ENCODE peak calls at places on chromosomes 16 and 17, in seven cellular contexts. L is A549; H is thoracic aorta; T is RWPE2; J is CD8-positive, alpha-beta T cell; D is endodermal cell; U is cardiac muscle cell. W is an unnamed sample.

GRCh38 chr16:55588799-55589198 is 22.3 kb downstream of the CAPNS2 start:
- DNase-seq in T (no peak), D (no peak), J (no peak), U (peak; percentile 13), H (no peak), L (no peak), W (no peak)

GRCh38 chr17:17613708-17614114 is 22.2 kb upstream of the PEMT start:
- DNase-seq in U (peak; percentile 81), J (peak; percentile 49), L (peak; percentile 77), T (no peak), H (no peak), D (peak; percentile 95), W (peak; percentile 56)

GRCh38 chr17:16285646-16286008 is 67.6 kb downstream of the CENPV start:
- DNase-seq in H (no peak), J (no peak), U (no peak), L (no peak), D (no peak), T (no peak), W (no peak)

GRCh38 chr17:75289832-75290337 is 652 bp upstream of the SLC25A19 start:
- DNase-seq in D (no peak), U (peak; percentile 68), J (peak; percentile 69), T (no peak), L (no peak), H (no peak), W (peak; percentile 74)

GRCh38 chr16:508884-509736 is 18.4 kb upstream of the CAPN15 start:
- DNase-seq in L (no peak), T (no peak), H (no peak), J (no peak), D (no peak), U (no peak), W (no peak)

GRCh38 chr16:81094771-81095251 is 1.4 kb downstream of the GCSH start:
- DNase-seq in T (no peak), J (no peak), L (no peak), U (peak; percentile 47), H (no peak), D (no peak), W (no peak)

GRCh38 chr17:82281502-82282238 is 8.2 kb upstream of the CSNK1D start:
- DNase-seq in J (no peak), H (no peak), L (no peak), D (no peak), T (peak; percentile 93), U (no peak), W (no peak)

GRCh38 chr16:20854963-20855362 is 45.2 kb downstream of the DCUN1D3 start:
- DNase-seq in L (no peak), H (no peak), D (no peak), T (no peak), J (no peak), U (no peak), W (no peak)

GRCh38 chr17:67842648-67843047 is 17.3 kb downstream of the BPTF start:
- DNase-seq in J (no peak), H (no peak), U (no peak), T (no peak), D (no peak), L (no peak), W (no peak)

GRCh38 chr17:19270951-19271611 is 33.9 kb downstream of the EPN2 start:
- DNase-seq in D (no peak), T (no peak), H (no peak), J (no peak), U (no peak), L (no peak), W (no peak)

GRCh38 chr16:75011634-75012307 is 12.9 kb downstream of the ZNRF1 start:
- DNase-seq in T (no peak), J (no peak), U (peak; percentile 86), H (peak; percentile 33), L (no peak), D (no peak), W (no peak)

GRCh38 chr17:49634487-49634865 is 43.4 kb downstream of the SPOP start:
- DNase-seq in D (no peak), L (no peak), H (no peak), T (no peak), U (no peak), J (no peak), W (no peak)

GRCh38 chr16:29825145-29826044 is 5.1 kb downstream of the MVP start:
- DNase-seq in D (peak; percentile 65), J (no peak), T (no peak), U (peak; percentile 79), L (peak; percentile 78), H (no peak), W (no peak)

GRCh38 chr17:54813896-54814295 is 86.8 kb upstream of the TOM1L1 start:
- DNase-seq in J (no peak), L (no peak), H (no peak), T (no peak), D (no peak), U (no peak), W (no peak)

DNA sequence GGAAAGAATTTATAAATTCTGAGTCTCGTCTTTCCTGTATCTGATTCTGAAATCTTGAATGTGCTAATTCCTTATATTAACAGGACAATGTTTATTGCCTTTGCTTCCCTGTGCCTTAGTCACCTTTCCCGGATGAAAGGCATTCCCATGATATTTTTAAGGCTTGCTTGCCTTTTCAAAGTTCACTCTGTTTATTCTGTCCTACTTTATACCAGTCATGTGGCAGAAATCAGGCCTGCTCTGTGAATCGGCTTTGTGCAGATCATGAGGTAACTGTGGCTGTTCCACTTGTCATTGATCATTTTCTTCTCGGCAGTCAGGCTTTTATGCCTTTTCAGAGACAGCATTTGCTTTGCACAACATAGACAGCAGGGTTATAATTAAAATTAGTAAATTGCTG is 28.8 kb upstream of the ABCC11 start:
- DNase-seq in H (no peak), L (no peak), T (no peak), U (no peak), D (no peak), J (no peak), W (no peak)
- H3K9me3 ChIP-seq in H (no peaks in the 10 kb centered on the region), L (no peaks in the 10 kb centered on the region), T (peaks cover 2% of the 10 kb centered on the region), U (no peaks in the 10 kb centered on the region), D (no peaks in the 10 kb centered on the region), J (no peaks in the 10 kb centered on the region), W (no peaks in the 10 kb centered on the region)

DNA sequence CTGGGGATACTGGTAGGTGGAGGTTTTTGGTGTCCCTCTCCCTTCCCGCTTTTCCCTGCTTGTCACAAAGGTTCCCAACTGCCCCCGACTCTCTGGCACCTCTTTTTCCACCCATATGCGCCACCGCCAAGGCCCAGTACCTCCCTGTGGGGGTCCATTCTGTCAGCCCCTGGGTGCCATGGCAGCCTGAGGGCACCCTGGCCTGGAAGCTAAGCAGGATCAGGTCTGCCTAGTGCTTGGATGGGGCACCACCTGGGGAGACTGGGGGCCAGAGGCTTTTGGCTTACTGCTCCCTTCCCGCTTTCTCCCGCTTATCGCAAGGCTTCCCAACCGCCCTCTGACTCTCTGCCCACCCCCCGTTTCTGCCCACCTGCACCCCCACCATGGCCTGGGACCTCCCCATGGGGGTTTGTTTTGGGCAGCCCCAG is 2286.4 kb downstream of the TP53TG3F start:
- DNase-seq in J (no peak), H (no peak), T (no peak), D (no peak), U (no peak), L (no peak), W (no peak)
- H3K9me3 ChIP-seq in J (peaks cover 3% of the 10 kb centered on the region), H (no peaks in the 10 kb centered on the region), T (peaks cover 8% of the 10 kb centered on the region), D (peaks cover 33% of the 10 kb centered on the region), U (no peaks in the 10 kb centered on the region), L (no peaks in the 10 kb centered on the region), W (peaks cover 7% of the 10 kb centered on the region)

GRCh38 chr17:57020208-57020607 is 42.3 kb downstream of the SCPEP1 start:
- DNase-seq in U (no peak), T (no peak), D (no peak), J (no peak), H (no peak), L (no peak), W (no peak)

GRCh38 chr17:57027852-57028251 is 49.9 kb downstream of the SCPEP1 start:
- DNase-seq in T (no peak), U (no peak), D (no peak), H (no peak), L (no peak), J (no peak), W (no peak)

GRCh38 chr17:57021226-57021940 is 43.5 kb downstream of the SCPEP1 start:
- DNase-seq in U (no peak), T (no peak), H (peak; percentile 40), L (peak; percentile 30), D (no peak), J (no peak), W (peak; percentile 53)

DNA sequence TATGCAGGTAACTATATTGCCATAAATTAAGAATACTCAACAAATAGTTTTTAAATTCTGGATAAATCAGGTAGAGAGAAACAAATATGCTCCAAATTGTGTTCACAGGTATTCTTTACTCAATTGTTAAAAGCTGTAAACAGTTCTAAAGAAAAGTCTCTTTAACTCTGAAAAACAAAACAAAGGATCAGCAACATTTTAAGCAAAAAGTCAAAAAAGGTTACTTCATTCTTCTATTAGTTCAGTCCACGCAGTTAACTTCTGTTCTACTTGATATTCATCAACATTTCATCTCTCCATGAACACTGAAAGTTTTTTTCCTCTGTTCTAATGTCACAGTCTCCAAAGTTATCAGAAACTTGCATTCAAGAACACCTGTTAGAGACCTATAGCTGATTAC is 47.9 kb downstream of the SCPEP1 start:
- DNase-seq in H (no peak), D (no peak), T (no peak), L (no peak), U (no peak), J (no peak), W (no peak)
- H3K9me3 ChIP-seq in H (no peaks in the 10 kb centered on the region), D (peaks cover 72% of the 10 kb centered on the region), T (no peaks in the 10 kb centered on the region), L (peaks cover 11% of the 10 kb centered on the region), U (no peaks in the 10 kb centered on the region), J (no peaks in the 10 kb centered on the region), W (no peaks in the 10 kb centered on the region)

GRCh38 chr16:3388325-3388724 is 12.5 kb downstream of the ZSCAN32 start:
- DNase-seq in T (no peak), D (no peak), J (no peak), L (no peak), U (no peak), H (no peak), W (no peak)
- H3K9me3 ChIP-seq in T (peaks cover 19% of the 10 kb centered on the region), D (peaks cover 45% of the 10 kb centered on the region), J (peaks cover 40% of the 10 kb centered on the region), L (peaks cover 83% of the 10 kb centered on the region), U (no peaks in the 10 kb centered on the region), H (peaks cover 80% of the 10 kb centered on the region), W (peaks cover 68% of the 10 kb centered on the region)

DNA sequence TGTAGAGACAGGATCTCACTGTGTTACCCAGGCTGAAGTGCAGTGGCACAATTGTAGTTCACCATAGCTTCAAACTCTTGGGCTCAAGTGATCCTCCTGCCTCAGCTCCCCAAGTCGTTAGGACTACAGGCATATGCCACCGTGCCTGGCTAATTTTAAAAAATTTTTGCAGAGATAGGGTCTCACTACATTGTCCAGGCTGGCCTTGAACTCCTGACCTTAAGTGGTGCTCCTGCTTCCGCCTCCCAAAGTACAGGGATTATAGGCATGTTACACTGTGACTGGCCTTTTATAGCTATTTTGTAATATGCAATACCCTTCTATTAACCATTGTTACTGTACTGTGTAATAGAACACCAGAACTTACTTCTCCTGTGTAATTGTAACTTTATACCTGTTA is 139.3 kb upstream of the ZNF267 start:
- DNase-seq in D (no peak), T (no peak), J (no peak), H (no peak), U (no peak), L (no peak), W (no peak)
- H3K9me3 ChIP-seq in D (peaks cover 56% of the 10 kb centered on the region), T (no peaks in the 10 kb centered on the region), J (peaks cover 15% of the 10 kb centered on the region), H (peaks cover 41% of the 10 kb centered on the region), U (no peaks in the 10 kb centered on the region), L (peaks cover 56% of the 10 kb centered on the region), W (peaks cover 2% of the 10 kb centered on the region)

GRCh38 chr16:59758848-59759247 is 1024.7 kb upstream of the GOT2 start:
- DNase-seq in T (no peak), J (no peak), U (no peak), L (no peak), D (no peak), H (no peak), W (no peak)
- H3K9me3 ChIP-seq in T (no peaks in the 10 kb centered on the region), J (no peaks in the 10 kb centered on the region), U (no peaks in the 10 kb centered on the region), L (peaks cover 2% of the 10 kb centered on the region), D (no peaks in the 10 kb centered on the region), H (no peaks in the 10 kb centered on the region), W (no peaks in the 10 kb centered on the region)

GRCh38 chr16:35750157-35750689 is 2290.8 kb downstream of the TP53TG3F start:
- DNase-seq in L (no peak), H (no peak), U (no peak), J (no peak), T (no peak), D (no peak), W (no peak)
- H3K9me3 ChIP-seq in L (no peaks in the 10 kb centered on the region), H (no peaks in the 10 kb centered on the region), U (no peaks in the 10 kb centered on the region), J (no peaks in the 10 kb centered on the region), T (peaks cover 15% of the 10 kb centered on the region), D (peaks cover 10% of the 10 kb centered on the region), W (peaks cover 43% of the 10 kb centered on the region)